ENCODE peak calls at places on chromosome 1, in four cellular contexts. Q is MM.1S, Z is hepatocyte, A is neural crest cell. T is an unnamed sample.

GRCh38 chr1:226666164-226666506 is 72.9 kb downstream of the ITPKB start:
- DNase-seq in Q (no peak), Z (no peak), A (no peak), T (no peak)

GRCh38 chr1:74858136-74858535 is 125.2 kb downstream of the TYW3 start:
- DNase-seq in Q (no peak), Z (no peak), A (no peak), T (no peak)

GRCh38 chr1:201750934-201751333 is 78.0 kb upstream of the IPO9 start:
- DNase-seq in Q (no peak), Z (no peak), A (no peak), T (no peak)

GRCh38 chr1:185926562-185926961 is 192.4 kb downstream of the HMCN1 start:
- DNase-seq in Q (no peak), Z (no peak), A (no peak), T (no peak)

GRCh38 chr1:101964708-101965107 is 32.0 kb downstream of the OLFM3 start:
- DNase-seq in Q (no peak), Z (peak), A (no peak), T (no peak)

GRCh38 chr1:227816750-227817446 is 1.4 kb downstream of the PRSS38 start:
- DNase-seq in Q (no peak), Z (no peak), A (no peak), T (peak)

GRCh38 chr1:14571810-14572767 is 26.4 kb upstream of the KAZN start:
- DNase-seq in Q (no peak), Z (peak), A (peak), T (no peak)

GRCh38 chr1:119784127-119784781 is 15.5 kb upstream of the HMGCS2 start:
- DNase-seq in Q (no peak), Z (no peak), A (no peak), T (no peak)

GRCh38 chr1:82604524-82604923 is 803.8 kb downstream of the ADGRL2 start:
- DNase-seq in Q (no peak), Z (peak), A (no peak), T (no peak)

GRCh38 chr1:100387209-100387608 is 34.9 kb downstream of the CDC14A start:
- DNase-seq in Q (peak), Z (no peak), A (no peak), T (no peak)

GRCh38 chr1:88608139-88608943 is 75.7 kb upstream of the PKN2 start:
- DNase-seq in Q (peak), Z (peak), A (no peak), T (no peak)

GRCh38 chr1:56508523-56508983 is 70.8 kb downstream of the PLPP3 start:
- DNase-seq in Q (no peak), Z (peak), A (no peak), T (no peak)

GRCh38 chr1:53091841-53092645 is 30.0 kb downstream of the PODN start:
- DNase-seq in Q (no peak), Z (no peak), A (no peak), T (no peak)

GRCh38 chr1:215824245-215824644 is 257.1 kb downstream of the KCTD3 start:
- DNase-seq in Q (no peak), Z (peak), A (no peak), T (no peak)

GRCh38 chr1:161171191-161171590 is 5.0 kb downstream of the PPOX start:
- DNase-seq in Q (no peak), Z (no peak), A (no peak), T (no peak)

GRCh38 chr1:202471246-202471645 is 122.7 kb downstream of the PPP1R12B start:
- DNase-seq in Q (no peak), Z (no peak), A (no peak), T (no peak)

GRCh38 chr1:43265431-43265830 is 4.4 kb upstream of the TMEM125 start:
- DNase-seq in Q (no peak), Z (no peak), A (no peak), T (no peak)

GRCh38 chr1:215133532-215133931 is 51.0 kb downstream of the KCNK2 start:
- DNase-seq in Q (no peak), Z (no peak), A (no peak), T (no peak)

GRCh38 chr1:186404454-186405051 is 28.9 kb downstream of the ODR4 start:
- DNase-seq in Q (peak), Z (peak), A (no peak), T (no peak)

GRCh38 chr1:9909222-9910046 is 635 bp downstream of the CTNNBIP1 start:
- DNase-seq in Q (peak), Z (peak), A (no peak), T (peak)

GRCh38 chr1:3539707-3540425 is 71.4 kb downstream of the MEGF6 start:
- DNase-seq in Q (peak), Z (no peak), A (no peak), T (no peak)

GRCh38 chr1:119611701-119612113 is 36.4 kb downstream of the ZNF697 start:
- DNase-seq in Q (peak), Z (peak), A (peak), T (peak)

GRCh38 chr1:36161656-36162531 is 5.9 kb downstream of the MAP7D1 start:
- DNase-seq in Q (no peak), Z (peak), A (no peak), T (peak)

GRCh38 chr1:51240096-51240495 is 4.0 kb downstream of the RNF11 start:
- DNase-seq in Q (no peak), Z (peak), A (no peak), T (no peak)

GRCh38 chr1:199639453-199639852 is 388.1 kb upstream of the NR5A2 start:
- DNase-seq in Q (no peak), Z (no peak), A (no peak), T (no peak)

GRCh38 chr1:27402349-27402754 is 9.9 kb downstream of the GPR3 start:
- DNase-seq in Q (no peak), Z (peak), A (no peak), T (no peak)

GRCh38 chr1:207898260-207898659 is 12.7 kb downstream of the CD34 start:
- DNase-seq in Q (no peak), Z (no peak), A (no peak), T (no peak)

GRCh38 chr1:150225546-150225945 is 10.4 kb downstream of the ANP32E start:
- DNase-seq in Q (no peak), Z (no peak), A (no peak), T (no peak)

GRCh38 chr1:150226486-150226885 is 9.4 kb downstream of the ANP32E start:
- DNase-seq in Q (no peak), Z (no peak), A (no peak), T (no peak)

GRCh38 chr1:150227228-150227627 is 8.7 kb downstream of the ANP32E start:
- DNase-seq in Q (no peak), Z (no peak), A (no peak), T (no peak)

DNA sequence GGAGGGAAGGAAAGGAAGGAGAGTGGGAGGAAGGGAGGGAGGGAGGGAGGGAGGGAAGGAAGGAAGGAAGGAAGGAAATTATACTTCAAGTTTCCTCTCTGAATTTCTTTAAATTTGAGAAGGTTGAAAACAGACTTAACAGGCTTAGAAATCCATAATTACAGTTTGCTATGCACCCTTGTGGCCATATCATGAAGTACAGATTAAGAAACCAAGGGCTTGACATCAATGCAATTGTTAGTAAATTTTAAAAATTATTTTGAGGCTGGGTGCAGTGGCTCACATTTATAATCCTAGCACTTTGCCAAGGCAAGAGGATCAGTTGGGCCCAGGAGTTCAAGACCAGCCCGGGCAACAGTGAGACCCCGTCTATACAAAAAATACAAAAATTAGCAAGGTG is 14.4 kb downstream of the ANP32E start:
- DNase-seq in Q (peak), Z (peak), A (no peak), T (no peak)
- TF ChIP-seq CTCF in Q (peak), Z (peak), A (peak), T (peak)

DNA sequence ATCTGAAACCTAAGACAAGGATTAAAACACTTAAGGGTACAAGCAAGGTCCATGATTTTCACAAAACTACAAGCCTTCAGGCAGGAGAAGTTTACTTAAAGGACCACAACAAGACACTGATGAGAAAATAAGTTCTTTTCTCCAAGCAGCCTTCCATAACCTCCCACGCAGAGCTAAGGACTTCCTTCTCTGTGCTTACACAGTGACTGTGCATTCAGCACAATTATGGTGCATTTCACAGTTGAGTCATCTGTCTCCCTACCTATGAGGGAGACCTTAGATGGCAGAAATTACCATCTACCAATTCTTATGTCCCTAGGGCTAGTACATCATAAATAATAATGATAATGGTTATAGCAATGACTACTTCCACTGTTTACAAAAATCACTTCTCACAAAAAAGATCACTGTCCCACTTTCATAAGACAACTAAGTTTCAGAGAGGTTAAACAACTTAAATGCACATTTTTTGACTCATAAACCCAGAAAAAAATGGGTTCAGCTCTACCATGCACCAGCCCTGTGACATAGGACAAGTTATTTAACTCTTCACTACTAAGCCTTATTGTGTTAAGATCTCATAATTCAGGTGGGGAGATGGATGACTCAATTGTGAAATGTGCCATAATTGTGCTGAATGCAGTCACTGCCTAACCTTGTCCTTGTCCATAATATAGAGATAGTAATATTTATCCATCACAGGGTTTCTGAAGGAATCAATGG is 45.3 kb downstream of the TARBP1 start:
- DNase-seq in Q (no peak), Z (no peak), A (no peak), T (no peak)
- TF ChIP-seq CTCF in Q (no peak), Z (no peak), A (no peak), T (no peak)

GRCh38 chr1:156489166-156489934 is 11.2 kb downstream of the MEF2D start:
- DNase-seq in Q (peak), Z (peak), A (no peak), T (no peak)

GRCh38 chr1:156491151-156491949 is 9.2 kb downstream of the MEF2D start:
- DNase-seq in Q (no peak), Z (no peak), A (no peak), T (no peak)

GRCh38 chr1:156489935-156490293 is 10.7 kb downstream of the MEF2D start:
- DNase-seq in Q (no peak), Z (no peak), A (no peak), T (no peak)

GRCh38 chr1:156492013-156492590 is 8.5 kb downstream of the MEF2D start:
- DNase-seq in Q (no peak), Z (no peak), A (no peak), T (no peak)

GRCh38 chr1:156490401-156491032 is 10.1 kb downstream of the MEF2D start:
- DNase-seq in Q (peak), Z (peak), A (no peak), T (no peak)
- TF ChIP-seq CTCF in Q (peak), Z (no peak), A (peak), T (no peak)

GRCh38 chr1:93526431-93526830 is 78.5 kb downstream of the FNBP1L start:
- DNase-seq in Q (no peak), Z (no peak), A (no peak), T (no peak)
- TF ChIP-seq CTCF in Q (no peak), Z (no peak), A (no peak), T (no peak)

GRCh38 chr1:225474439-225474985 is 46.7 kb upstream of the LBR start:
- DNase-seq in Q (no peak), Z (no peak), A (no peak), T (no peak)
- TF ChIP-seq CTCF in Q (no peak), Z (no peak), A (no peak), T (no peak)

DNA sequence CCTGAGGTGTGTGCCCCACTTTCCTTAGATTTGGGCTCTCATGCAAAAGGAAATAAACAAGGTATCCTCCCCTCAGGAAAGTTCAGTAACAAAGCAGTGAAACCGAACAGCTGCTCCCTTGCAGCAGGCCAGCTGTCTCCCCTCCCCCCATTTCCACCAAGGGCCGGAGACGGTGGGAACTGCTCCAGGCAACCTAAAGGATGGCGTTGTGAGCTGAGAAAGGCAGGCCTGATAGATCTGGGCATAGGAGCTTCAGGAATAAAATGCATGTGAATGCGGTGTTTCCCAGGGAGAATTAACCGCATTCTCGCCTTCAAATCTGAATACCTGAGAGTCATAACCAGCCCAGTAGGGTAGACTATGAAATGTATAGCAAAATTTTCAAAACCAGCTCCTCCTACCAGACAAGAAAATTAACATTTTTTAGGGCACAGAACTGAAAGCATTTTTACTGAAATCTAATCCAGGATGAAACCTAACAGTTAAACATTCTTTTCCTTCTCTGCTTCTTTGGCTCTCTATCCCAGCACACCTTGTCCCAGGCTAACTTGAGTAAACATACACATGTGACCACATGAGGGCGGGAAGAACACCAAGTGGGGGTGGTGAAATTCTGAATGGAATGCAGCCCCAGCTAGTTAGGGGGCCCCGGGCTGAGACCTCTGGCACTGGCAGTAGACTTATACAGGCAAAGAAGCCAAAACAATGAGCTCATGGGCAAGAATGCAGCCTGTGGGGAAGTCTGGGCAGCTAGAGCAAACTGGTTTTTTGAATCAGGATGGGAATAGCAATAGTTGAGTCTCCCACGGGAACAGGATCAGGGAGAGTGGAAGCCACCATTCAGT is 11.5 kb downstream of the MCL1 start:
- DNase-seq in Q (peak), Z (peak), A (peak), T (no peak)
- TF ChIP-seq CTCF in Q (peak), Z (no peak), A (no peak), T (no peak)

GRCh38 chr1:26286064-26286416 is 6.2 kb downstream of the SH3BGRL3 start:
- DNase-seq in Q (no peak), Z (no peak), A (no peak), T (no peak)

GRCh38 chr1:26284597-26285351 is 4.9 kb downstream of the SH3BGRL3 start:
- DNase-seq in Q (no peak), Z (peak), A (peak), T (peak)

GRCh38 chr1:26287033-26287711 is 7.3 kb downstream of the SH3BGRL3 start:
- DNase-seq in Q (peak), Z (no peak), A (no peak), T (peak)

GRCh38 chr1:26283871-26284596 is 4.1 kb downstream of the SH3BGRL3 start:
- DNase-seq in Q (no peak), Z (no peak), A (no peak), T (no peak)

GRCh38 chr1:26285366-26286063 is 5.6 kb downstream of the SH3BGRL3 start:
- DNase-seq in Q (no peak), Z (no peak), A (peak), T (no peak)
- TF ChIP-seq CTCF in Q (peak), Z (peak), A (peak), T (peak)

GRCh38 chr1:113876181-113876580 is 4.7 kb upstream of the PTPN22 start:
- DNase-seq in Q (no peak), Z (no peak), A (no peak), T (no peak)

GRCh38 chr1:113871597-113872113 is at the start of gene PTPN22:
- DNase-seq in Q (peak), Z (no peak), A (no peak), T (peak)

GRCh38 chr1:113875714-113876113 is 4.2 kb upstream of the PTPN22 start:
- DNase-seq in Q (no peak), Z (no peak), A (no peak), T (no peak)

GRCh38 chr1:113872219-113872934 is 865 bp upstream of the PTPN22 start:
- DNase-seq in Q (peak), Z (no peak), A (no peak), T (no peak)

GRCh38 chr1:113874017-113874879 is 2.7 kb upstream of the PTPN22 start:
- DNase-seq in Q (no peak), Z (peak), A (no peak), T (no peak)
- TF ChIP-seq CTCF in Q (peak), Z (peak), A (no peak), T (no peak)

DNA sequence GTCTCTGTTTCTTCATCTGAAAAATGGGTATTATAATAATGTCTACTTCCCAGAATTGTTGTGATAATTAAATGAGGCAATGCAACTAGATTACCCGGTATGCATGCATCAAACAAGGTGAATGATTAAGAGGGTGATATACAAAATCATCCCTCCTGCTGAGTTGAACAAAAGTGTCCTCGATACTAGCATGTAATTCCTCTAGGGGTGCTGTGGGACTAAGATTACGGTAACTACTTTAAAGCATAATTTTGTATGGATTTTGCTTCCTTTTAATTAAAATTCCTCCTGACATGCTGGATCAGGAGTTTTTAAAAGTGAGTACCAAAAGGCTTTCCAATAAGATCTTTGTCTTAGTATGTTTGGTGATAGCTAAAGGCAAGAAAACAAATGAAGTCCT is 98.7 kb upstream of the PRMT6 start:
- DNase-seq in Q (no peak), Z (no peak), A (no peak), T (no peak)
- TF ChIP-seq CTCF in Q (no peak), Z (no peak), A (peak), T (no peak)